ENCODE peak calls at places on chromosomes 1 and 21, in seven cellular contexts. I, V, H, W, J, Z and C are unnamed samples. For H3K4me1, the result is how much of the 10 kb centered on the place peaks cover.

GRCh38 chr1:101506541-101507164 is 269.8 kb downstream of the S1PR1 start:
- DNase-seq in Z (peak), J (no peak), V (peak), W (no peak), I (peak), H (no peak), C (peak)

GRCh38 chr1:58824753-58825389 is 41.0 kb upstream of the JUN start:
- DNase-seq in V (no peak), W (no peak), J (no peak), I (no peak), H (no peak), Z (no peak), C (no peak)

GRCh38 chr1:201149400-201149799 is 4.9 kb downstream of the TMEM9 start:
- DNase-seq in V (peak), Z (peak), W (no peak), J (no peak), I (no peak), H (no peak), C (no peak)

GRCh38 chr21:34351786-34352241 is 12.0 kb upstream of the KCNE2 start:
- DNase-seq in J (no peak), H (no peak), I (no peak), W (no peak), Z (peak), V (peak), C (peak)

GRCh38 chr1:83846138-83846537 is 152.8 kb downstream of the TTLL7 start:
- DNase-seq in W (no peak), J (no peak), H (no peak), V (peak), Z (no peak), I (no peak), C (no peak)

GRCh38 chr1:60213253-60213652 is 139.7 kb upstream of the C1orf87 start:
- DNase-seq in V (no peak), J (no peak), H (no peak), I (no peak), W (no peak), Z (no peak), C (no peak)

GRCh38 chr1:115814685-115815398 is 26.1 kb downstream of the NHLH2 start:
- DNase-seq in H (no peak), J (no peak), V (no peak), Z (no peak), W (no peak), I (no peak), C (no peak)

GRCh38 chr1:116182019-116182714 is 71.0 kb downstream of the MAB21L3 start:
- DNase-seq in I (no peak), J (no peak), V (no peak), W (no peak), H (no peak), Z (no peak), C (no peak)

GRCh38 chr21:39386194-39386593 is 37.3 kb upstream of the HMGN1 start:
- DNase-seq in Z (no peak), J (no peak), I (no peak), W (no peak), V (no peak), H (peak), C (peak)

GRCh38 chr21:34072145-34073031 is 990 bp upstream of the MRPS6 start:
- DNase-seq in V (no peak), W (peak), H (no peak), Z (no peak), I (no peak), J (peak), C (peak)

GRCh38 chr1:24414884-24415333 is 693 bp upstream of the NIPAL3 start:
- DNase-seq in Z (no peak), J (no peak), V (no peak), H (no peak), I (no peak), W (no peak), C (no peak)

GRCh38 chr21:17911628-17912027 is 92.5 kb upstream of the C21orf91 start:
- DNase-seq in H (no peak), J (no peak), Z (no peak), I (no peak), W (no peak), V (no peak), C (no peak)

GRCh38 chr1:70528591-70529333 is 117.7 kb downstream of the CTH start:
- DNase-seq in V (peak), J (no peak), W (no peak), I (no peak), Z (peak), H (peak), C (peak)

GRCh38 chr1:172513480-172513879 is 19.5 kb upstream of the SUCO start:
- DNase-seq in I (no peak), Z (peak), J (no peak), V (no peak), H (no peak), W (no peak), C (no peak)

GRCh38 chr21:28334407-28334806 is 658.3 kb downstream of the LTN1 start:
- DNase-seq in V (no peak), I (no peak), H (no peak), J (no peak), Z (no peak), W (no peak), C (no peak)

GRCh38 chr1:189220750-189221149 is 1256.9 kb downstream of the BRINP3 start:
- DNase-seq in Z (no peak), J (no peak), V (no peak), W (no peak), I (no peak), H (no peak), C (no peak)

GRCh38 chr1:230105245-230105753 is 38.3 kb downstream of the GALNT2 start:
- DNase-seq in I (no peak), H (no peak), Z (no peak), J (no peak), W (no peak), V (no peak), C (no peak)

GRCh38 chr21:15421947-15422346 is 307.8 kb upstream of the USP25 start:
- DNase-seq in J (no peak), V (no peak), I (no peak), W (no peak), Z (no peak), H (no peak), C (no peak)

GRCh38 chr21:26490771-26491170 is 82.3 kb downstream of the CYYR1 start:
- DNase-seq in W (no peak), I (no peak), H (no peak), J (no peak), V (peak), Z (no peak), C (no peak)

GRCh38 chr1:24896596-24897262 is 33.3 kb downstream of the RUNX3 start:
- DNase-seq in Z (no peak), H (no peak), I (no peak), V (no peak), W (no peak), J (peak), C (no peak)

GRCh38 chr1:103087261-103087660 is 21.1 kb downstream of the COL11A1 start:
- DNase-seq in J (no peak), W (no peak), I (no peak), H (no peak), Z (no peak), V (no peak), C (no peak)

GRCh38 chr1:84803604-84804003 is 89.4 kb downstream of the LPAR3 start:
- DNase-seq in H (no peak), J (no peak), V (no peak), Z (no peak), W (no peak), I (no peak), C (no peak)

GRCh38 chr1:56029329-56030003 is 549.9 kb downstream of the PLPP3 start:
- DNase-seq in Z (peak), I (no peak), H (no peak), J (no peak), W (no peak), V (no peak), C (no peak)

GRCh38 chr1:42321731-42322130 is 13.3 kb downstream of the FOXJ3 start:
- DNase-seq in I (no peak), H (no peak), W (no peak), Z (no peak), J (no peak), V (no peak), C (no peak)

GRCh38 chr21:42639646-42640152 is 13.7 kb upstream of the PDE9A start:
- DNase-seq in V (no peak), H (no peak), I (no peak), J (no peak), W (no peak), Z (no peak), C (no peak)

GRCh38 chr21:32382108-32382601 is 10.7 kb downstream of the URB1 start:
- DNase-seq in H (no peak), W (no peak), V (no peak), I (no peak), Z (no peak), J (no peak), C (no peak)

GRCh38 chr1:48882020-48882419 is 105.3 kb upstream of the BEND5 start:
- DNase-seq in V (no peak), Z (no peak), H (no peak), W (no peak), I (no peak), J (no peak), C (no peak)

GRCh38 chr1:244180256-244180655 is 129.2 kb downstream of the ZBTB18 start:
- DNase-seq in V (no peak), I (no peak), W (no peak), Z (no peak), H (no peak), J (no peak), C (no peak)

GRCh38 chr1:18861082-18861481 is 1.6 kb upstream of the TAS1R2 start:
- DNase-seq in V (no peak), J (no peak), I (no peak), H (no peak), W (no peak), Z (no peak), C (no peak)

GRCh38 chr21:27371688-27372331 is 404.9 kb upstream of the ADAMTS5 start:
- DNase-seq in H (no peak), J (no peak), Z (no peak), V (no peak), I (no peak), W (no peak), C (no peak)

GRCh38 chr1:19465123-19465522 is 20.2 kb downstream of the CAPZB start:
- DNase-seq in V (no peak), W (no peak), Z (no peak), H (no peak), I (no peak), J (no peak), C (no peak)

GRCh38 chr1:6094246-6094645 is 48.6 kb downstream of the KCNAB2 start:
- DNase-seq in H (no peak), Z (no peak), V (no peak), W (no peak), J (no peak), I (no peak), C (no peak)

GRCh38 chr1:10494754-10495474 is 20.2 kb downstream of the PEX14 start:
- DNase-seq in Z (peak), J (peak), I (peak), W (peak), V (peak), H (peak), C (peak)

GRCh38 chr1:245091171-245091621 is 63.6 kb upstream of the KIF26B start:
- DNase-seq in Z (no peak), W (no peak), V (no peak), I (no peak), H (no peak), J (no peak), C (no peak)

GRCh38 chr1:19101244-19101643 is 108.8 kb downstream of the UBR4 start:
- DNase-seq in H (no peak), Z (no peak), V (no peak), W (no peak), J (no peak), I (no peak), C (no peak)

GRCh38 chr1:22922640-22923039 is 50.0 kb downstream of the LACTBL1 start:
- DNase-seq in I (no peak), Z (no peak), W (no peak), H (no peak), J (no peak), V (no peak), C (no peak)

GRCh38 chr1:96049759-96050409 is 671.7 kb upstream of the PTBP2 start:
- DNase-seq in H (no peak), I (no peak), Z (no peak), J (no peak), V (no peak), W (no peak), C (no peak)

DNA sequence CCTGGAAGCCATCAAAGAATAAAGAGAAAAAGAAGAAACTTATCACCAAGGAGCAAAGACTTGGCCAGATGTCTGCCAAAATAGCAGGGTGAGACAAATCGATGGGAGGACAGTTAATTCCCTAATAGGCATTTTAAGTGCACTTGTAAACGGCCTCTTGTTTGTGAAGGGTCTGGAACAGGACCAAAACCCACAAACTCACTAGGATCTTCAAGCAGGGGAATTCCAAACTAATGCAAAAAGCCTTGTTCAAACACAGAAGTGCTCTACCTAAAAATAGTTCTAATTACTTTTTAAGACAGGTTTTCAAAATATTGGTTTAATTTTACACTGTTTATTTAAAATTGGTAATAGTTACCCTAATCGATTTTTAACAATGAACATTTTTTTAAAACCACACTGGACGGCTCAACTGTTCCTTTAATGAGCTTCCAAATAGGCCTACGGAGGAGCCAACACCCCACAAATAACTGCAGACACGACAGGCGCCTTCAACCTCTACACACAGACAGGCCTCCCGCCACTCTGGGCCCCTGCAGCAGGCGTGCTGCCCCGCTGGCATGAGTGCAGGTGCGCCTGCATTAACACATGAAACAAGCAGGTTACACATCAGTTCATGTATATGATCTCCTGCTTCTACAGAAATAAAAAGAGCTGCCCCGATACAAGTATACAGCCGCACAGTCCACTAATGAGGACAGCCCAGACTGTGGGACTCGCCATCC is 15.8 kb downstream of the UBE2G2 start:
- DNase-seq in I (no peak), V (no peak), Z (no peak), J (no peak), W (no peak), H (no peak), C (no peak)
- H3K4me1 ChIP-seq in I (under half), V (under half), Z (under half), J (under half), W (under half), H (under half), C (under half)

GRCh38 chr1:155978325-155978972 is at the start of gene ARHGEF2:
- DNase-seq in V (peak), J (peak), Z (peak), W (peak), I (peak), H (peak), C (peak)
- H3K4me1 ChIP-seq in V (under half), J (half or more), Z (half or more), W (half or more), I (half or more), H (under half), C (under half)

GRCh38 chr1:207034998-207035397 is 2.4 kb upstream of the C1orf116 start:
- DNase-seq in I (no peak), H (no peak), J (no peak), W (no peak), V (no peak), Z (peak), C (no peak)

GRCh38 chr1:207032528-207033017 is at the start of gene C1orf116:
- DNase-seq in W (no peak), V (peak), I (no peak), J (no peak), H (no peak), Z (peak), C (no peak)

GRCh38 chr1:207034208-207034607 is 1.7 kb upstream of the C1orf116 start:
- DNase-seq in W (no peak), J (no peak), I (no peak), Z (no peak), H (no peak), V (no peak), C (no peak)

GRCh38 chr1:207031632-207032258 is 811 bp downstream of the C1orf116 start:
- DNase-seq in W (no peak), J (no peak), H (no peak), V (no peak), I (no peak), Z (no peak), C (no peak)

DNA sequence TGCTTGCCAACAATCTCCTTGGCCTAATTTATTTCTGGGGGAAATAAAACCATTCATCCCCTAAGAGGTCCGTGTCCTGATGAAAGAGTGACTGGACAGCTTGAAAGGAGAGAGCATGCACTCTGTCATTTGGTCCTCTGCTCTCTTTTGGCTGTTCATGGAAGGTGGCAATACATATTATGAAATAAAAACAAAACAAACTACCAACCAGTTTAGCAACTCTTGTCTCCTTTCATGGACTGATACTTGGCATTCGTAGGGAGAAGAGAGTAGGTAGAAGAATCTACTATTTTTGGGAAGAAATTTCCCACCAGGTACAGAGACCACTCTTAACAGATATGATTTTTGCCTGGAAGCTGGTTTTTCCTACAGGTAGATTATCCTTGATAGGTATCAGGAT is 746 bp upstream of the C1orf116 start:
- DNase-seq in J (no peak), W (no peak), I (no peak), Z (no peak), V (no peak), H (no peak), C (no peak)
- H3K4me1 ChIP-seq in J (under half), W (under half), I (under half), Z (under half), V (under half), H (under half), C (under half)

GRCh38 chr1:232142403-232143314 is 487.3 kb downstream of the SIPA1L2 start:
- DNase-seq in V (no peak), I (no peak), H (peak), J (peak), W (no peak), Z (no peak), C (no peak)

GRCh38 chr1:232144696-232145230 is 485.2 kb downstream of the SIPA1L2 start:
- DNase-seq in Z (no peak), H (no peak), V (no peak), W (no peak), J (no peak), I (no peak), C (no peak)

GRCh38 chr1:232140419-232141166 is 489.3 kb downstream of the SIPA1L2 start:
- DNase-seq in W (no peak), Z (no peak), J (no peak), V (no peak), H (no peak), I (no peak), C (no peak)

GRCh38 chr1:232145768-232146167 is 484.2 kb downstream of the SIPA1L2 start:
- DNase-seq in V (no peak), H (no peak), W (no peak), I (no peak), J (no peak), Z (no peak), C (no peak)

GRCh38 chr1:232143315-232143886 is 486.5 kb downstream of the SIPA1L2 start:
- DNase-seq in V (peak), H (no peak), I (no peak), Z (no peak), W (no peak), J (no peak), C (no peak)
- H3K4me1 ChIP-seq in V (under half), H (under half), I (under half), Z (under half), W (under half), J (under half), C (under half)

GRCh38 chr1:32984829-32985310 is 20.3 kb upstream of the RNF19B start:
- DNase-seq in J (no peak), W (no peak), V (no peak), H (no peak), Z (no peak), I (no peak), C (no peak)
- H3K4me1 ChIP-seq in J (under half), W (under half), V (under half), H (under half), Z (under half), I (under half), C (under half)

GRCh38 chr1:39392851-39393573 is 98.4 kb upstream of the BMP8A start:
- DNase-seq in H (no peak), V (no peak), Z (no peak), I (no peak), W (no peak), J (no peak), C (no peak)

GRCh38 chr1:39394598-39394997 is 96.8 kb upstream of the BMP8A start:
- DNase-seq in Z (peak), I (no peak), V (no peak), J (no peak), H (no peak), W (no peak), C (no peak)

GRCh38 chr1:39394059-39394458 is 97.4 kb upstream of the BMP8A start:
- DNase-seq in J (no peak), W (no peak), I (no peak), H (no peak), V (no peak), Z (no peak), C (no peak)

GRCh38 chr1:39393645-39394044 is 97.8 kb upstream of the BMP8A start:
- DNase-seq in V (no peak), W (no peak), Z (no peak), H (no peak), I (no peak), J (no peak), C (no peak)

DNA sequence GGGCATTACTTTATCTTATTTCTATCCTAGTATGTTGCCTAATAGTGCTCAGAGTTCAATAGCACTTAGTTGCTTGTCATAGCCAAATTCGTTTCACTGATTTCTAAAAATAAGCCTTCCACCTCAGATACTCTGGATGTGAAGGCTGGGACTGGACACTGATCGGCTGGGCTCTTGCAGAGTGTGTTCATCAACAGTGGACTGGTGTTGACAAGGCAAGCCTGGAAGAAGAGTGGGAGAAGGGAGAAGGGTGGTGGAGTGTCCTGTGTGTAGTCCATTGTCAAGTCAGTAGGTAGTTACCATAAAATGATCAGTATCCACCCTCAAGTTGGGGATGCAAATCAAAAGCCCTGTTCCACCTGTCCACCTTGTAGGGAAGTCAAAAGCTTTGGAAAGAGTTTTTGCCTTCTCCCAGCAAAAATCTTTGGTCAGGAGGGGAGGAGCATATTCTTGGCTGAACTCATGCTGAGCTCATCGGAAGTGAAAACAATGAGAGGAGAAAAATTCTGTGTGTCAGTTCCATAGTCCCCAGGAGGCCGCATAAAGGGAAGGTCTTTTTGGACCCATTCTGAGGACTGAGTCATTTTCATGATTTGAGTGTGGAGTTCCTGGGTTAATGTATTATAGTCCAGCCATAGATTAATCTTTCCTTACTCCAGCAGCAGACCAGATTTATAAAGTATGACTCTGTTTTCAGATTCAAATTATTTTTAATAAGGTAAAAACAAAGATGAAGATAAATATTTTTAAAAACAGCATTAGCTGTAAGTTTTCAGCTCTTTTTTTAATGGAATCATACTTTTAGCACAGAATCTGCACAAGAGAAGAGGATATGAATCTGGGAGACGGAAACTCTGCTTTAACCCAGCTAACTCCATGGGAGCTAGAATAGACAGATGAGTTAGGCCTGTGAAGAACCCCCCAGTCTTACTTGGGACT is 99.4 kb upstream of the BMP8A start:
- DNase-seq in J (peak), W (no peak), H (peak), Z (peak), V (no peak), I (no peak), C (peak)
- H3K4me1 ChIP-seq in J (half or more), W (under half), H (under half), Z (under half), V (under half), I (under half), C (under half)

GRCh38 chr1:31425301-31426081 is 12.5 kb downstream of the SERINC2 start:
- DNase-seq in Z (no peak), W (no peak), J (no peak), H (no peak), V (no peak), I (no peak), C (no peak)
- H3K4me1 ChIP-seq in Z (under half), W (under half), J (under half), H (under half), V (under half), I (under half), C (under half)